ENCODE peak calls at places on chromosome 4, in seven cellular contexts. One of them, this sample, is unnamed.

GRCh38 chr4:79626102-79626501 is 218.1 kb upstream of the GK2 start:
- DNase-seq in CD4-positive, alpha-beta T cell: no peak
- DNase-seq in AG09319: no peak
- DNase-seq in mucosa of descending colon: no peak
- DNase-seq in A549: no peak
- DNase-seq in epithelial cell of proximal tubule: no peak
- DNase-seq in AG04449: no peak
- DNase-seq in this sample: no peak

GRCh38 chr4:24754586-24754985 is 40.8 kb upstream of the SOD3 start:
- DNase-seq in CD4-positive, alpha-beta T cell: no peak
- DNase-seq in AG09319: no peak
- DNase-seq in mucosa of descending colon: no peak
- DNase-seq in A549: peak
- DNase-seq in epithelial cell of proximal tubule: no peak
- DNase-seq in AG04449: no peak
- DNase-seq in this sample: no peak

GRCh38 chr4:146302833-146303232 is 88.5 kb downstream of the REELD1 start:
- DNase-seq in CD4-positive, alpha-beta T cell: no peak
- DNase-seq in AG09319: no peak
- DNase-seq in mucosa of descending colon: no peak
- DNase-seq in A549: no peak
- DNase-seq in epithelial cell of proximal tubule: no peak
- DNase-seq in AG04449: no peak
- DNase-seq in this sample: no peak

GRCh38 chr4:149166886-149167285 is 648.8 kb downstream of the IQCM start:
- DNase-seq in CD4-positive, alpha-beta T cell: no peak
- DNase-seq in AG09319: no peak
- DNase-seq in mucosa of descending colon: no peak
- DNase-seq in A549: no peak
- DNase-seq in epithelial cell of proximal tubule: no peak
- DNase-seq in AG04449: no peak
- DNase-seq in this sample: no peak

GRCh38 chr4:145216532-145216931 is 36.1 kb upstream of the OTUD4 start:
- DNase-seq in CD4-positive, alpha-beta T cell: no peak
- DNase-seq in AG09319: no peak
- DNase-seq in mucosa of descending colon: no peak
- DNase-seq in A549: peak
- DNase-seq in epithelial cell of proximal tubule: no peak
- DNase-seq in AG04449: no peak
- DNase-seq in this sample: no peak

GRCh38 chr4:113967687-113968086 is 11.8 kb downstream of the ARSJ start:
- DNase-seq in CD4-positive, alpha-beta T cell: no peak
- DNase-seq in AG09319: no peak
- DNase-seq in mucosa of descending colon: no peak
- DNase-seq in A549: no peak
- DNase-seq in epithelial cell of proximal tubule: no peak
- DNase-seq in AG04449: no peak
- DNase-seq in this sample: no peak

GRCh38 chr4:122762966-122763716 is 30.6 kb downstream of the BBS12 start:
- DNase-seq in CD4-positive, alpha-beta T cell: no peak
- DNase-seq in AG09319: no peak
- DNase-seq in mucosa of descending colon: no peak
- DNase-seq in A549: no peak
- DNase-seq in epithelial cell of proximal tubule: no peak
- DNase-seq in AG04449: no peak
- DNase-seq in this sample: no peak

GRCh38 chr4:2823671-2824328 is 19.8 kb upstream of the ADD1 start:
- DNase-seq in CD4-positive, alpha-beta T cell: no peak
- DNase-seq in AG09319: no peak
- DNase-seq in mucosa of descending colon: no peak
- DNase-seq in A549: no peak
- DNase-seq in epithelial cell of proximal tubule: no peak
- DNase-seq in AG04449: no peak
- DNase-seq in this sample: no peak

GRCh38 chr4:135418353-135418752 is 1216.8 kb upstream of the PABPC4L start:
- DNase-seq in CD4-positive, alpha-beta T cell: no peak
- DNase-seq in AG09319: no peak
- DNase-seq in mucosa of descending colon: no peak
- DNase-seq in A549: peak
- DNase-seq in epithelial cell of proximal tubule: no peak
- DNase-seq in AG04449: no peak
- DNase-seq in this sample: no peak
- TF ChIP-seq CTCF in CD4-positive, alpha-beta T cell: no peak
- TF ChIP-seq CTCF in AG09319: peak
- TF ChIP-seq CTCF in mucosa of descending colon: no peak
- TF ChIP-seq CTCF in A549: peak
- TF ChIP-seq CTCF in epithelial cell of proximal tubule: peak
- TF ChIP-seq CTCF in AG04449: peak
- TF ChIP-seq CTCF in this sample: no peak

GRCh38 chr4:59374416-59374815 is 1825.7 kb upstream of the ADGRL3 start:
- DNase-seq in CD4-positive, alpha-beta T cell: no peak
- DNase-seq in AG09319: no peak
- DNase-seq in mucosa of descending colon: no peak
- DNase-seq in A549: no peak
- DNase-seq in epithelial cell of proximal tubule: no peak
- DNase-seq in AG04449: no peak
- DNase-seq in this sample: no peak
- TF ChIP-seq CTCF in CD4-positive, alpha-beta T cell: no peak
- TF ChIP-seq CTCF in AG09319: no peak
- TF ChIP-seq CTCF in mucosa of descending colon: no peak
- TF ChIP-seq CTCF in A549: no peak
- TF ChIP-seq CTCF in epithelial cell of proximal tubule: peak
- TF ChIP-seq CTCF in AG04449: no peak
- TF ChIP-seq CTCF in this sample: no peak

GRCh38 chr4:180909279-180909678 is 1333.9 kb upstream of the TENM3 start:
- DNase-seq in CD4-positive, alpha-beta T cell: no peak
- DNase-seq in AG09319: no peak
- DNase-seq in mucosa of descending colon: no peak
- DNase-seq in A549: peak
- DNase-seq in epithelial cell of proximal tubule: no peak
- DNase-seq in AG04449: no peak
- DNase-seq in this sample: no peak
- TF ChIP-seq CTCF in CD4-positive, alpha-beta T cell: no peak
- TF ChIP-seq CTCF in AG09319: peak
- TF ChIP-seq CTCF in mucosa of descending colon: no peak
- TF ChIP-seq CTCF in A549: no peak
- TF ChIP-seq CTCF in epithelial cell of proximal tubule: peak
- TF ChIP-seq CTCF in AG04449: peak
- TF ChIP-seq CTCF in this sample: no peak

GRCh38 chr4:42396361-42397255 is 680 bp upstream of the SHISA3 start:
- DNase-seq in CD4-positive, alpha-beta T cell: no peak
- DNase-seq in AG09319: no peak
- DNase-seq in mucosa of descending colon: no peak
- DNase-seq in A549: no peak
- DNase-seq in epithelial cell of proximal tubule: no peak
- DNase-seq in AG04449: no peak
- DNase-seq in this sample: no peak

GRCh38 chr4:42397635-42398447 is 553 bp downstream of the SHISA3 start:
- DNase-seq in CD4-positive, alpha-beta T cell: no peak
- DNase-seq in AG09319: no peak
- DNase-seq in mucosa of descending colon: peak
- DNase-seq in A549: no peak
- DNase-seq in epithelial cell of proximal tubule: no peak
- DNase-seq in AG04449: no peak
- DNase-seq in this sample: no peak

GRCh38 chr4:42397256-42397634 is at the start of gene SHISA3:
- DNase-seq in CD4-positive, alpha-beta T cell: no peak
- DNase-seq in AG09319: no peak
- DNase-seq in mucosa of descending colon: no peak
- DNase-seq in A549: no peak
- DNase-seq in epithelial cell of proximal tubule: no peak
- DNase-seq in AG04449: no peak
- DNase-seq in this sample: no peak

GRCh38 chr4:42399393-42399792 is 2.1 kb downstream of the SHISA3 start:
- DNase-seq in CD4-positive, alpha-beta T cell: no peak
- DNase-seq in AG09319: no peak
- DNase-seq in mucosa of descending colon: no peak
- DNase-seq in A549: no peak
- DNase-seq in epithelial cell of proximal tubule: no peak
- DNase-seq in AG04449: no peak
- DNase-seq in this sample: no peak

DNA sequence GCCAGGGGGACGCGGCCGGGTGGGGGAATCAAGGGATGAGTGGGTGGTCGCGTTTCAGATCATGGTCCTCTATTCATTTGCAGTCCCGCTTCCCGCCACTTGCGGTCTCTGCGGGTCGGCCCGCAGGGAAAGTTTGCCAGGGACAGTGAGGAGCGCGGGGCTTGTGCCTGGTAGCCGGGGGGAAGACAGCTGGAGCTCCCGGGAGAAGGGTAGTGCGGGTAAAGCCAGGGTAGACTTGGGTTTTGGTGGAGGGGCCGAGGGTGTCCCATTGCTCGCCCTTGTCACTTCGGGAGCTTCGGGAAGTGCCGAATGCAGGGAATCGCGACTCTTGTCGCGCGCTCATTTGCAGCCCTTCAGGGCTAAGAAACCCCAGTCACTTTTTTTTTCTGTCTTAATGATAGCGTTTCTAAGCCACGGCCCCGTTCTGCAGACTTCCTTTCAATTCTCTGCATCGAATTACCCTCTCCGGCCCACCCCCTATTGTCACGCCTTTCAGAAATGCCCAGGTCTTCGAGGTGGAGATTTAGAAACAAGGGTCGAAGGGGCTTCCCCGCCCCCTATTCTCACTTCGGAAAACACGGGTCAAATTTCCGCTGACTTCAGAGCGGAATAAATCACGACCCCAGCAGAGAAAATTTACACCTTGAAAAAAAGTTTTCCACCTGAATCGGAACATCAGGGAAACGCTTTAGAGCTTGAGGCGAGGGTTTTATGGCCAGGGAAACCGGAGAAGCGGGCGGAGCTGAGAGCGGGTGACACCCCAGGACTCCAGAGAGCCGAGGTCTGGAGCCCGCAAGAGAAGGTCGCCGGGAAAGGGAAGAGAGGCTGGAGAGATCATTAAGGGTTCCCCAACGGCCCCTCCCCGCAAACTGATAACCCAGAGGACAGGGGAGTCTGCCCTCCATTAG is 1.4 kb downstream of the SHISA3 start:
- DNase-seq in CD4-positive, alpha-beta T cell: no peak
- DNase-seq in AG09319: no peak
- DNase-seq in mucosa of descending colon: no peak
- DNase-seq in A549: no peak
- DNase-seq in epithelial cell of proximal tubule: no peak
- DNase-seq in AG04449: no peak
- DNase-seq in this sample: no peak
- TF ChIP-seq CTCF in CD4-positive, alpha-beta T cell: no peak
- TF ChIP-seq CTCF in AG09319: no peak
- TF ChIP-seq CTCF in mucosa of descending colon: no peak
- TF ChIP-seq CTCF in A549: no peak
- TF ChIP-seq CTCF in epithelial cell of proximal tubule: peak
- TF ChIP-seq CTCF in AG04449: no peak
- TF ChIP-seq CTCF in this sample: no peak

GRCh38 chr4:115042496-115042895 is 70.9 kb downstream of the NDST4 start:
- DNase-seq in CD4-positive, alpha-beta T cell: no peak
- DNase-seq in AG09319: no peak
- DNase-seq in mucosa of descending colon: no peak
- DNase-seq in A549: peak
- DNase-seq in epithelial cell of proximal tubule: no peak
- DNase-seq in AG04449: no peak
- DNase-seq in this sample: no peak
- TF ChIP-seq CTCF in CD4-positive, alpha-beta T cell: no peak
- TF ChIP-seq CTCF in AG09319: no peak
- TF ChIP-seq CTCF in mucosa of descending colon: no peak
- TF ChIP-seq CTCF in A549: no peak
- TF ChIP-seq CTCF in epithelial cell of proximal tubule: peak
- TF ChIP-seq CTCF in AG04449: peak
- TF ChIP-seq CTCF in this sample: no peak

GRCh38 chr4:22237155-22237751 is 278.6 kb downstream of the ADGRA3 start:
- DNase-seq in CD4-positive, alpha-beta T cell: peak
- DNase-seq in AG09319: no peak
- DNase-seq in mucosa of descending colon: peak
- DNase-seq in A549: peak
- DNase-seq in epithelial cell of proximal tubule: no peak
- DNase-seq in AG04449: no peak
- DNase-seq in this sample: no peak
- TF ChIP-seq CTCF in CD4-positive, alpha-beta T cell: no peak
- TF ChIP-seq CTCF in AG09319: peak
- TF ChIP-seq CTCF in mucosa of descending colon: peak
- TF ChIP-seq CTCF in A549: peak
- TF ChIP-seq CTCF in epithelial cell of proximal tubule: peak
- TF ChIP-seq CTCF in AG04449: peak
- TF ChIP-seq CTCF in this sample: no peak

GRCh38 chr4:4985844-4986243 is 33.4 kb downstream of the CYTL1 start:
- DNase-seq in CD4-positive, alpha-beta T cell: no peak
- DNase-seq in AG09319: no peak
- DNase-seq in mucosa of descending colon: no peak
- DNase-seq in A549: peak
- DNase-seq in epithelial cell of proximal tubule: no peak
- DNase-seq in AG04449: no peak
- DNase-seq in this sample: no peak
- TF ChIP-seq CTCF in CD4-positive, alpha-beta T cell: no peak
- TF ChIP-seq CTCF in AG09319: peak
- TF ChIP-seq CTCF in mucosa of descending colon: no peak
- TF ChIP-seq CTCF in A549: peak
- TF ChIP-seq CTCF in epithelial cell of proximal tubule: peak
- TF ChIP-seq CTCF in AG04449: peak
- TF ChIP-seq CTCF in this sample: no peak